ENCODE peak calls at places on chromosomes 3 and 15, in seven cellular contexts. M is NCI-H1092 treated with DMSO at 0.1 percent for 48 hours, L is mucosa of descending colon, C is adipocyte, W is HTR-8/SVneo, G is Right ventricle myocardium superior, H is endodermal cell. X is an unnamed sample.

GRCh38 chr3:111547645-111548044 is 5.6 kb downstream of the CD96 start:
- DNase-seq in W (no peak), M (no peak), H (no peak), G (no peak), L (no peak), C (no peak), X (no peak)

GRCh38 chr15:25416693-25417092 is 22.1 kb downstream of the UBE3A start:
- DNase-seq in C (no peak), G (no peak), L (no peak), W (no peak), M (peak), H (no peak), X (no peak)

GRCh38 chr15:41799488-41799805 is 25.2 kb downstream of the MAPKBP1 start:
- DNase-seq in G (no peak), H (no peak), M (no peak), L (no peak), C (no peak), W (no peak), X (no peak)

GRCh38 chr3:67610458-67610857 is 44.0 kb downstream of the SUCLG2 start:
- DNase-seq in L (no peak), G (no peak), H (no peak), M (no peak), W (no peak), C (peak), X (no peak)

GRCh38 chr3:140854961-140855360 is 86.7 kb upstream of the SLC25A36 start:
- DNase-seq in H (no peak), G (no peak), C (no peak), W (no peak), L (no peak), M (no peak), X (no peak)

GRCh38 chr15:64599716-64600115 is 139.3 kb downstream of the ZNF609 start:
- DNase-seq in H (no peak), W (no peak), C (peak), L (no peak), G (no peak), M (no peak), X (no peak)

GRCh38 chr15:80403712-80404056 is 498 bp upstream of the ARNT2 start:
- DNase-seq in H (peak), G (peak), C (peak), L (peak), W (no peak), M (peak), X (no peak)

GRCh38 chr15:69391046-69391757 is 22.9 kb upstream of the KIF23 start:
- DNase-seq in W (no peak), G (no peak), H (no peak), C (no peak), L (no peak), M (no peak), X (no peak)

GRCh38 chr15:40239671-40240618 is 1.1 kb downstream of the PAK6 start:
- DNase-seq in C (no peak), H (peak), W (no peak), L (no peak), M (no peak), G (no peak), X (no peak)

GRCh38 chr15:40812721-40813425 is 5.6 kb upstream of the DNAJC17 start:
- DNase-seq in L (peak), M (no peak), G (no peak), H (no peak), W (no peak), C (no peak), X (no peak)

GRCh38 chr3:40780341-40780800 is 255.6 kb downstream of the ZNF621 start:
- DNase-seq in C (peak), H (no peak), M (peak), L (peak), G (peak), W (no peak), X (no peak)

GRCh38 chr3:99678926-99679325 is 40.5 kb downstream of the COL8A1 start:
- DNase-seq in C (no peak), H (no peak), W (no peak), M (no peak), G (no peak), L (no peak), X (no peak)

GRCh38 chr3:139173372-139174108 is 128.8 kb upstream of the PRR23C start:
- DNase-seq in M (no peak), H (no peak), G (no peak), L (no peak), W (no peak), C (peak), X (no peak)

GRCh38 chr3:5116568-5116967 is 5.5 kb upstream of the ARL8B start:
- DNase-seq in G (no peak), W (no peak), L (no peak), M (no peak), C (no peak), H (no peak), X (no peak)

GRCh38 chr3:67689806-67690205 is 35.4 kb upstream of the SUCLG2 start:
- DNase-seq in C (no peak), H (no peak), M (no peak), W (no peak), G (no peak), L (no peak), X (no peak)

GRCh38 chr15:68676011-68676605 is 97.3 kb downstream of the CORO2B start:
- DNase-seq in C (no peak), L (no peak), W (no peak), M (no peak), H (peak), G (peak), X (no peak)

X was measured in epithelial cell of prostate.